ENCODE peak calls at places on chromosomes 4 and X, in six cellular contexts. L is AG04449, P is heart left ventricle, R is endodermal cell, Q is NB4, O is H9. I is an unnamed sample.

GRCh38 chrX:66677430-66677829 is 38.6 kb upstream of the EDA2R start:
- DNase-seq in L (no peak), P (no peak), R (no peak), Q (no peak), O (no peak), I (peak)

GRCh38 chr4:92303621-92304027 is at the start of gene GRID2:
- DNase-seq in L (no peak), P (peak), R (peak), Q (no peak), O (peak), I (peak)

GRCh38 chr4:101914761-101915160 is 124.2 kb downstream of the BANK1 start:
- DNase-seq in L (no peak), P (no peak), R (no peak), Q (no peak), O (no peak), I (no peak)

GRCh38 chr4:184879251-184879650 is 53.5 kb upstream of the ACSL1 start:
- DNase-seq in L (no peak), P (no peak), R (no peak), Q (no peak), O (no peak), I (no peak)

GRCh38 chr4:22762548-22762947 is 69.8 kb downstream of the GBA3 start:
- DNase-seq in L (no peak), P (no peak), R (no peak), Q (no peak), O (no peak), I (no peak)

GRCh38 chrX:3757510-3758025 is 44.1 kb upstream of the PRKX start:
- DNase-seq in L (no peak), P (no peak), R (no peak), Q (no peak), O (no peak), I (no peak)

GRCh38 chrX:110430293-110431076 is 71.8 kb downstream of the RTL9 start:
- DNase-seq in L (no peak), P (no peak), R (no peak), Q (no peak), O (no peak), I (no peak)

GRCh38 chr4:151797131-151797530 is 36.3 kb upstream of the GATB start:
- DNase-seq in L (no peak), P (no peak), R (no peak), Q (no peak), O (no peak), I (peak)

GRCh38 chr4:530017-530781 is 31.2 kb downstream of the PIGG start:
- DNase-seq in L (no peak), P (no peak), R (no peak), Q (no peak), O (no peak), I (no peak)

DNA sequence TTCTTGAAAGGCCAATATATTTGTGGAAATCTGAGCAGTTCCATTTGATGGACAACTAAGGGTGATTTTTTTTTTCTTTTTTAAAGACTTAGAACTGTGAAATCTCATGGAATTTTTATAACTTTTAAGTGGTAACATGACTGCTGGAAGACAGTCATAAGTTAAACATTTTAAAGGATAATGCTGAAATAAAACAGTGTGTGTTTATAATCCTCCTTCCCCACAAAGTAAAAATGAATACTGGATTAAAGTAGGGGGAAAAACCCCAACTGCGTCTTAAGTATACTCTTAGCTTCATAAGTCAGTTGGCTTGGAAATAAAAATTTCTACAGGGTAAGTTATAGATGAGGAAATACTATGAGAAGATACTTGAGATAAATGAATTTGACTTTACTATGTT is 129.1 kb upstream of the ETNPPL start:
- DNase-seq in L (peak), P (no peak), R (no peak), Q (no peak), O (no peak), I (no peak)
- TF ChIP-seq CTCF in L (no peak), P (no peak), R (no peak), Q (no peak), O (no peak), I (no peak)

DNA sequence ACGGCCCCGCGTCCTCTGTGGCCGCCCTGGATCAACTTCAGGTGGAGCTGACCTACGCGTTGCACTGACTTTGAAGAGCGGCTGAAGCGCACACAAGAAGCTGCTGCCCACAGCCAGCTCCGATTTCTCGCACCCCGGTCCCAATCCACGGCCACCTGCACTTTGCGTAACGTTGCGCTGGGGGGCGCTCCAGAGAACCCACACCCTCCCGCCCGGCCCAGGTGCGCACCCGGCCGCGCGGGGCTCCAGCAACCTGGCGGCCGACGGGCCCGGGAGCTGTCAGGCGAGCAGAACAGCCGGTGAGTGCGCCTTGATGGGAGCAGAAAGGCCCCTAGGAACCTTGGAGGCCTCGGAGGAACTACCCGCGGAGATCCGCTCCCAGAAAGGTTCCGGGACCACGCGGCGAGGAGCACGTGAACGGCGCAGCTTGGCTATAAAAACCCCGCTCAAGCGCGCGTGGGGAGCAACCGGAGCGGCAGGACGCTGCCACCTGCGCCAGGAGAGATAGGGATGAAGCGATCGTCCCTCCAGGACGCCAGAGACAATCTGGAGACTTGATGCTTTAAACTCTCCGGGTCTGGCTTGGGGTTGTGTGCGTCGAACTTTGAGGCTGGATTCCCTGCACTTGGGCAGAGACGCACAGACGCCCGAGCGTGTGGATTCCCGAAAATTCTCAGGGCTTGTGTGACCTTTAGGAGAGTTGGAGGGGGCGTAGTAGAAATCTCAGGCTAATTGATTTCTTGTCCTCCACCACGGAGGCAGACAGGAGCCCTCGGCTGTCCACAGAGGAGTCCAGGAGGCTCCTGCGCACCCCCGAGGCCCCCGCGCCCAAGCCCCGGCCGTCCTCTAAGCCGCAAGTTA is 591 bp upstream of the NWD2 start:
- DNase-seq in L (no peak), P (no peak), R (peak), Q (no peak), O (peak), I (no peak)
- TF ChIP-seq CTCF in L (no peak), P (no peak), R (peak), Q (no peak), O (peak), I (no peak)

GRCh38 chrX:68808686-68809357 is 20.0 kb upstream of the EFNB1 start:
- DNase-seq in L (no peak), P (peak), R (peak), Q (peak), O (peak), I (peak)
- TF ChIP-seq CTCF in L (peak), P (peak), R (peak), Q (peak), O (peak), I (peak)

GRCh38 chrX:78124304-78124703 is 15.1 kb downstream of the TAF9B start:
- DNase-seq in L (no peak), P (no peak), R (no peak), Q (peak), O (no peak), I (peak)
- TF ChIP-seq CTCF in L (peak), P (no peak), R (peak), Q (no peak), O (peak), I (peak)

DNA sequence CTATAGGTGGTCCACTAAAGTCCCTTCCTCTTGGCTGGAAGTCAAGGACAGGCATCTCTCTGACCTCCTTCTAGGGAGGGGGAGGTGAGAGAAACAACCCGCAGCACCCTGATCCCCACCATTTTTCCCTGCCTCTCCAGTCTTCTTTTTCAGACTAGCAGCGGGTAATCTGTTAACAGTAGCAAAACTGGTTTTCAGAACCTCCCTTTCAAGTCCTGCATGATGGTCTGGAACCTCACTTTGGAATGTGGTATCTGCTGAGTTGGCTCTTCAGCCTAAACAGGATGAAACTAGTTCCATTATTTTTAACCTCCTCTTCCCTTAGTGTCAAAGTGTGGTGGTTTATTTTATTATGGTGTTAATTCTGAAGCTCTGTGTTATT is 196.0 kb downstream of the NWD2 start:
- DNase-seq in L (no peak), P (no peak), R (no peak), Q (no peak), O (no peak), I (no peak)
- TF ChIP-seq CTCF in L (no peak), P (no peak), R (no peak), Q (no peak), O (no peak), I (no peak)

GRCh38 chrX:97452283-97452682 is 568.6 kb downstream of the RPA4 start:
- DNase-seq in L (no peak), P (no peak), R (no peak), Q (no peak), O (no peak), I (no peak)

DNA sequence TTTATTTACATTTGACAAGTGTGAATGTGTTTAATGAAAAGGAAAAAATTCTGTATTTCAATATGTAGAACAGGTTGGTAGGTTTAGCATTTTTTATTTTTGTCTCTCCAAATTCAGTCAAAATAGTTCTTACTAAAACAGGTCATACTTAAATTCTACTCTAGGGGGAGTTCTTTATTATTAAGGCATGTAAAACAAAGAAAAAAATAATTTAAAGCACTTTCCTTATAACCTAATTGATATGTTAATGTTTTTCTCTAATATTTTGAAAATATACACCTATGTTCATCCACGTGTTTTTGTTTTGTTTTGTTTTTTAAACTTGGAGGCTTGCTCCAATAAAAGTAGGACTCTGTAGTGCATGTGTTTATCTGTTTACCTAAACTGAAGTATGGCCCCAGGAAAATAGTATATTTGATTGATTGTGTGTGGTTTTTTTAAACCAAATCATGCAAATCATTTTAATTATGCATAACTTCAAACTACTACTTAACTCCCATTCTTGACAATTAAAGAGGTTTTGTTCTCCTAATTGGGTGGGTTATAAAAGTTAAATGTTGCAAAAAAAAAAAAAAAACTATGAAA is 562.7 kb downstream of the RPA4 start:
- DNase-seq in L (no peak), P (no peak), R (no peak), Q (peak), O (no peak), I (peak)
- TF ChIP-seq CTCF in L (no peak), P (no peak), R (peak), Q (no peak), O (peak), I (no peak)

GRCh38 chrX:118520206-118520857 is 24.7 kb downstream of the DOCK11 start:
- DNase-seq in L (no peak), P (no peak), R (no peak), Q (no peak), O (no peak), I (peak)
- TF ChIP-seq CTCF in L (no peak), P (no peak), R (no peak), Q (no peak), O (no peak), I (no peak)

GRCh38 chrX:103629295-103630170 is 758 bp downstream of the TCEAL1 start:
- DNase-seq in L (no peak), P (peak), R (peak), Q (peak), O (peak), I (peak)
- TF ChIP-seq CTCF in L (peak), P (peak), R (peak), Q (no peak), O (peak), I (peak)

GRCh38 chr4:85081196-85081595 is 114.7 kb upstream of the WDFY3 start:
- DNase-seq in L (no peak), P (no peak), R (no peak), Q (no peak), O (no peak), I (no peak)

GRCh38 chr4:85086721-85087120 is 120.2 kb upstream of the WDFY3 start:
- DNase-seq in L (no peak), P (no peak), R (peak), Q (no peak), O (no peak), I (no peak)

DNA sequence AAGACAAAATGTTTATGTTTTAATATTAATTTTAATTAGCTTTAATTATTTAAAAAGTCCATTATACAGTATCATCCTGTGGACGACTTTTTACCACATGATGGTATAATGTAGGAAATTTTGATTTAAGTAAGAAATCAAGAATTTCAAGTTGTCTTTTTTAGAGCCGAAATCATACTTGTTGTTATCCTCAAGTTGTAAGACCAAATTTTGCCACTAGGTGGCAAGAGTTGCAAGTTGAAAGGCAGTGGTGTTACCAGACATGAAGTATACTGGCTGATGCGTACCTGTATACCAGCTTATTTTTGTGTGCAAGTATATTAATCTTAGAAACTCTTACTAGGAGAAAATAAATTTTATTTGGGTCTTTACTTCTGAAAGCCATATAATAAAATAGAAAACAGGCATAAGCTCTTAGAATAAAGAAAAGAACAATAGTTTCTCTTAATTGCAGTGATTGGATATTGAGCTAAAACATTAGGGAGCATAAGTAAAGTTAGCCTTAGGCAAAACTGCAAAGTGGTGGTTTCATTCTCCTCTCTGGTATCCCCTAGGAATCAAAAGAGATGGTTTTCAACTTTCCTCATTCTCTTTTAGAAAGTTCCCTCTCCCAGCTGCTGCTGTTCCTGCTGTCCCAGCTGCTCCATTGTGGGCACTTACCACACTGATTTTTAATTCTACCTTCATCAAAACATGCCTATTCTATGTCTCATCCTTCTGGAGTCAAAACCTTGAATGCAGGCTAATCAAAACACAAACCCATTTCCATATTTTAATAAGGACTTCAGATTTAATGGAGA is 118.1 kb upstream of the WDFY3 start:
- DNase-seq in L (peak), P (no peak), R (no peak), Q (peak), O (no peak), I (peak)
- TF ChIP-seq CTCF in L (peak), P (peak), R (peak), Q (peak), O (peak), I (peak)

DNA sequence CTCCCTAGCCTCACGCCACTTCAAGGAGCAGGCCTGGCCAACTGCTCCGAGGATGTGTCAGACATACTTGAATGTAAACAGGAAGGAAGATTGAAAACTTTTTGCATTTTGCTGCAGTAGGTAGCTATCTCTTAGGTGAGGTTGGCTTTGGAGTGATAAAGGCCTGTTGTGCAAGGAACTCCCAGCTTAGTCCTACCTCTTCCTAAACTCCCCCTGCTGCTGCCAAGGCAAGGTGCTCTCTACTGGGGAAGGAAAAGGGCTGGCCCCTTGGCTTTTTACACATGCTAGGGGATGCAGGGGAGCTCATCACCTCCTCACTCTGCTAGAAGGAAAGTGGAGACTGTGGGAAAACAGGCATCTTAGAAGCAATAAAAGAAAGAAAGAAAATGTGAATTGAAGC is 10.7 kb upstream of the BRS3 start:
- DNase-seq in L (no peak), P (no peak), R (no peak), Q (peak), O (no peak), I (no peak)
- TF ChIP-seq CTCF in L (no peak), P (no peak), R (peak), Q (peak), O (no peak), I (no peak)

I was measured in fibroblast of pulmonary artery.